ENCODE peak calls at places on chromosome X, in six cellular contexts. R is mammary epithelial cell, Z is pancreas, I is kidney, M is neural progenitor cell, C is BE2C. A is an unnamed sample.

GRCh38 chrX:292900-293897 is 12.0 kb downstream of the PLCXD1 start:
- DNase-seq in R (no peak), C (no peak), Z (no peak), M (no peak), I (peak), A (no peak)

GRCh38 chrX:45769919-45770582 is 569.4 kb upstream of the DIPK2B start:
- DNase-seq in M (peak), C (no peak), R (peak), I (peak), Z (peak), A (peak)

GRCh38 chrX:80489166-80489565 is 68.9 kb downstream of the TENT5D start:
- DNase-seq in R (no peak), C (no peak), Z (no peak), M (no peak), I (no peak), A (no peak)

GRCh38 chrX:44489515-44489914 is 53.1 kb downstream of the FUNDC1 start:
- DNase-seq in M (no peak), I (no peak), R (no peak), C (no peak), Z (no peak), A (no peak)

GRCh38 chrX:124736553-124737240 is 390.3 kb downstream of the SH2D1A start:
- DNase-seq in C (no peak), I (peak), M (peak), R (no peak), Z (no peak), A (peak)

GRCh38 chrX:8919801-8920200 is 114.1 kb downstream of the FAM9B start:
- DNase-seq in R (no peak), I (no peak), C (no peak), M (no peak), Z (no peak), A (no peak)

GRCh38 chrX:108199691-108200090 is 108.1 kb downstream of the ATG4A start:
- DNase-seq in C (peak), R (peak), M (peak), Z (no peak), I (no peak), A (peak)

GRCh38 chrX:97096385-97096784 is 212.7 kb downstream of the RPA4 start:
- DNase-seq in Z (no peak), I (no peak), C (no peak), R (no peak), M (no peak), A (no peak)

GRCh38 chrX:19178402-19178801 is 56.1 kb upstream of the ADGRG2 start:
- DNase-seq in Z (no peak), C (no peak), M (no peak), I (no peak), R (no peak), A (no peak)

GRCh38 chrX:24561121-24561520 is 86.0 kb downstream of the PCYT1B start:
- DNase-seq in I (no peak), C (no peak), M (peak), Z (no peak), R (no peak), A (no peak)

GRCh38 chrX:73855546-73855945 is 292.5 kb downstream of the CHIC1 start:
- DNase-seq in R (peak), Z (no peak), C (peak), I (no peak), M (peak), A (peak)

GRCh38 chrX:71111851-71112468 is 583 bp upstream of the IL2RG start:
- DNase-seq in M (no peak), Z (no peak), C (no peak), I (no peak), R (no peak), A (peak)

GRCh38 chrX:38857736-38858432 is 56.6 kb downstream of the MID1IP1 start:
- DNase-seq in Z (no peak), I (no peak), M (no peak), R (no peak), C (no peak), A (no peak)

GRCh38 chrX:45424341-45424740 is 223.7 kb upstream of the DIPK2B start:
- DNase-seq in Z (no peak), I (no peak), C (no peak), M (no peak), R (no peak), A (no peak)

GRCh38 chrX:13180807-13181206 is 136.4 kb upstream of the FAM9C start:
- DNase-seq in M (no peak), I (no peak), C (no peak), R (peak), Z (no peak), A (no peak)

GRCh38 chrX:80808854-80809493 is 703 bp downstream of the BRWD3 start:
- DNase-seq in I (no peak), Z (peak), C (peak), R (peak), M (peak), A (peak)

GRCh38 chrX:56802921-56803848 is 74.1 kb downstream of the NBDY start:
- DNase-seq in M (peak), C (no peak), R (peak), I (peak), Z (peak), A (peak)

GRCh38 chrX:106752101-106752678 is 25.7 kb downstream of the RNF128 start:
- DNase-seq in R (peak), M (peak), I (no peak), C (no peak), Z (no peak), A (peak)

GRCh38 chrX:120725874-120726273 is 96.0 kb upstream of the C1GALT1C1 start:
- DNase-seq in M (no peak), R (no peak), I (no peak), C (no peak), Z (no peak), A (no peak)

GRCh38 chrX:24733111-24733510 is 39.4 kb downstream of the POLA1 start:
- DNase-seq in R (no peak), Z (no peak), I (no peak), C (no peak), M (no peak), A (no peak)

GRCh38 chrX:124212622-124213021 is 119.8 kb upstream of the TEX13D start:
- DNase-seq in I (no peak), R (peak), M (no peak), Z (no peak), C (no peak), A (peak)

GRCh38 chrX:1391707-1392375 is at the start of gene SLC25A6:
- DNase-seq in I (peak), R (peak), C (peak), M (peak), Z (peak), A (peak)
- TF ChIP-seq CTCF in I (no peak), R (peak), C (no peak), M (peak), Z (no peak), A (peak)

DNA sequence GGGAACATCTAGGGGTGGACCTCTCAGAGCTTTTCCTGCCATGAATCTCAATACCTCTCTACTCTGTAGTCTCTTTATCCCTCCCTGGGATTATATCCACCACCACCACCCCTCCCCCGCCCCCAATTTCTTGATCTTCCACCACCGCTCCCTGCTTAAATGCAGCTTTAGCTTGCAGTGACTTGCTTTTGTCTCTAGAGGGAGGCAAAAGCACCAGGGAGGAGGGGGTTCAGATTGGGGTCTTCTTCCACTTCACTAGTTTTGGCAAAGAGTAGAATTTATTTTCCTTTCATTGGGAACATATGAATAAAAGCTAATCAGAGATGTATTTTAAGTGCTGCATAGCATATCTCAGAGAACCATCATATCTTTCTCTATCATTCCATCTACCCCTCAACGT is 5.5 kb downstream of the ARHGAP36 start:
- DNase-seq in Z (no peak), M (peak), R (no peak), C (no peak), I (no peak), A (no peak)
- TF ChIP-seq CTCF in Z (no peak), M (peak), R (no peak), C (peak), I (no peak), A (no peak)

GRCh38 chrX:17860811-17861495 is at the start of gene RAI2:
- DNase-seq in R (no peak), C (peak), M (peak), I (peak), Z (peak), A (peak)
- TF ChIP-seq CTCF in R (no peak), C (no peak), M (peak), I (no peak), Z (no peak), A (no peak)

GRCh38 chrX:153688534-153688899 is 791 bp downstream of the SLC6A8 start:
- DNase-seq in I (peak), C (no peak), R (no peak), Z (no peak), M (no peak), A (no peak)

GRCh38 chrX:153688071-153688470 is 345 bp downstream of the SLC6A8 start:
- DNase-seq in I (peak), Z (no peak), R (no peak), C (no peak), M (no peak), A (no peak)

GRCh38 chrX:153688900-153689590 is 1.3 kb downstream of the SLC6A8 start:
- DNase-seq in R (no peak), I (peak), C (peak), M (peak), Z (no peak), A (no peak)

GRCh38 chrX:153690466-153690865 is 2.7 kb downstream of the SLC6A8 start:
- DNase-seq in M (no peak), I (peak), C (no peak), Z (peak), R (no peak), A (no peak)

DNA sequence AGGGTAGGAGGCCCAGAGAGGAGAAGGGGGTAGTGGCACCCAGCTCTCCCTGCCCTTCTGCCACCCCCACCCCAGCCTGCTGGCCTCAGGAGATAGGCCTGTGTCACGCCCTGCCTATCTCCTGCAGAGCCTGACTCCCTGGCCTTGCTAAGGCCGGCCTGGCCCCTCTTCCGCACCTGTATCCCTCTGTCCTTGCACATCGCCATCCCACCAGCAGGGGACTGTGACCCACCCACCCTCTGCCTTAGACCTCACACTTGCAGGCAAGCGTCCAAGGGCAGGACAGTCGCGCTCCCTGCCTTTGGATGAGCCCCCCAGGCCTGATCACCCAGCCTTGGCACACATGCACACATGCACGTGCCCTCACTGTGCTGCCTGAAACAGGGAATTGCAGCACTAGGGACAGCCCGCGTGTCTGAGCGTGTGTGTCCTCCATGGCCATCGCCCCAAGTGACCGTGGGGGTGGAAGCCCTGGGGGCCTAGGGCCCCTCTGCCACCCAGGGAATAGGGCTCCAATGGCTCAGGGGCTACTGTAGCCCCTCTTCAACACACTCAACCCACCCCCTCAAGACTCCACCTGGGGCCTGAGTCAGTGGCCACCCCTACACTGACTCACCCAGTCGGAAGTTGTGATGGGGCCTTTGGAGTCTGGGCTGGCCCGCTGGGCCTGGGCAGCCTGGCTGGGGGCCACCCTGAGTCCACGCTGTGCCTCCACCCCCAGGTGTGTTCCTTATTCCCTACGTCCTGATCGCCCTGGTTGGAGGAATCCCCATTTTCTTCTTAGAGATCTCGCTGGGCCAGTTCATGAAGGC is 2.1 kb downstream of the SLC6A8 start:
- DNase-seq in C (peak), I (peak), M (peak), Z (peak), R (peak), A (no peak)
- TF ChIP-seq CTCF in C (peak), I (no peak), M (peak), Z (no peak), R (peak), A (no peak)

DNA sequence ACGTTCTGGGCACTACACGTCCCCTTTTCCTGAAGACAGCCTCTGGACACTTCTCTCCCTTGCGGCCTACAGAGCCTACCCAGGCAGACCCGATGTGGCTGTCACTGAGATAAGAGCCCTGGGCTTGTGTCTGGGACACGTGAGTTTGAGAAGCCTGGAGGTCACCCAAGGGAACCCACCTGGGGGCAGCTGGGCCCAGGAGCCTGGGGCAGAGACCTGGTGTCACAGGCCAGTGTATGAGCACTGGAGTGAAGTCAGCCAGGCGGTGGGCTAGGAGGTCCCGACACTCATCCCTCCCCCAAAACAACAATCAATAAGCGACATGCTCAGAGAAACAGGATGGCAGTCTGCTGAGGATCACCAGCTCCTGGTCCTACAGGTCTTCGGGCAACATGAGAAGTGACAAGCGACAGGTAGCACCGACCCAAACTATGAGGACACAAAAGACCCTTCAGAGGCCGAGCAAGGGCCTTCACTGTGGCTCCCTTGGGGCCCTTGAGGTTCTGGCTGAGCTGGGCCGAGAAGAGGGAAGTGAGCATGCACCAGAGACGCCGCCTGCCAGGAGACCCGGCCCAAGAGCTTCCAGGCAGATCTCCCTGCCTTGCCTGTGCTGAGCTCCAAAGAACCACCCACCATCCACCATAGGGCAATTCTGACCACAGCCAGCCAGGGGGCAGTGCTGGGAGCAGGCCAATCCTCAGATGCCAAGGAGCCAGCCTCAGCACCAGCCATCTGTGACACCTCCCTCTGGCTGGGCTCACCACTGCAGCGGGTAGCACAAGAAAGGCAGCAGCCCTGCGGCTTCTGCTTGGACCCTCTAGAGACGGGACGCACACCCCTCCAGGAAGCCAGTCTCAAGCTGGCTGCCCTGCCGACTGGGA is 11.0 kb upstream of the DUSP9 start:
- DNase-seq in C (peak), R (no peak), M (peak), Z (peak), I (peak), A (peak)
- TF ChIP-seq CTCF in C (peak), R (peak), M (peak), Z (peak), I (peak), A (peak)

GRCh38 chrX:41409006-41409405 is 38.1 kb upstream of the NYX start:
- DNase-seq in R (no peak), I (no peak), M (no peak), Z (no peak), C (no peak), A (no peak)
- TF ChIP-seq CTCF in R (no peak), I (no peak), M (no peak), Z (no peak), C (no peak), A (no peak)

A was measured in activated CD8-positive, alpha-beta T cell treated with anti-CD3 and anti-CD28 coated beads for 36 hours.